ENCODE peak calls at places on chromosomes 1 and 21, in four cellular contexts. One of them, this sample, is unnamed. For H3K36me3, the result is how much of the 10 kb centered on the place peaks cover.

GRCh38 chr1:25774921-25775774 is 24.8 kb upstream of the SELENON start:
- DNase-seq in mammary epithelial cell: no peak
- DNase-seq in hepatocyte: no peak
- DNase-seq in GM23248: no peak
- DNase-seq in this sample: no peak

GRCh38 chr1:235468009-235468408 is 36.2 kb downstream of the B3GALNT2 start:
- DNase-seq in mammary epithelial cell: no peak
- DNase-seq in hepatocyte: no peak
- DNase-seq in GM23248: no peak
- DNase-seq in this sample: no peak

GRCh38 chr1:198123146-198123545 is 33.7 kb upstream of the NEK7 start:
- DNase-seq in mammary epithelial cell: no peak
- DNase-seq in hepatocyte: no peak
- DNase-seq in GM23248: peak
- DNase-seq in this sample: peak

GRCh38 chr1:210438928-210439841 is 110.5 kb downstream of the HHAT start:
- DNase-seq in mammary epithelial cell: peak
- DNase-seq in hepatocyte: no peak
- DNase-seq in GM23248: peak
- DNase-seq in this sample: peak

GRCh38 chr1:84611796-84612195 is 37.6 kb upstream of the CTBS start:
- DNase-seq in mammary epithelial cell: peak
- DNase-seq in hepatocyte: no peak
- DNase-seq in GM23248: peak
- DNase-seq in this sample: no peak

GRCh38 chr1:57132993-57133614 is 167.3 kb upstream of the C8B start:
- DNase-seq in mammary epithelial cell: no peak
- DNase-seq in hepatocyte: no peak
- DNase-seq in GM23248: peak
- DNase-seq in this sample: no peak

GRCh38 chr1:203097001-203097400 is 11.2 kb upstream of the MYOG start:
- DNase-seq in mammary epithelial cell: no peak
- DNase-seq in hepatocyte: no peak
- DNase-seq in GM23248: no peak
- DNase-seq in this sample: no peak

GRCh38 chr1:180425956-180426355 is 76.4 kb downstream of the ACBD6 start:
- DNase-seq in mammary epithelial cell: no peak
- DNase-seq in hepatocyte: no peak
- DNase-seq in GM23248: no peak
- DNase-seq in this sample: no peak

GRCh38 chr1:221256773-221257172 is 377.5 kb downstream of the HLX start:
- DNase-seq in mammary epithelial cell: no peak
- DNase-seq in hepatocyte: no peak
- DNase-seq in GM23248: no peak
- DNase-seq in this sample: no peak

GRCh38 chr1:65437616-65438015 is 17.1 kb downstream of the LEPR start:
- DNase-seq in mammary epithelial cell: no peak
- DNase-seq in hepatocyte: no peak
- DNase-seq in GM23248: no peak
- DNase-seq in this sample: no peak

GRCh38 chr1:207286747-207287528 is 34.5 kb upstream of the CD55 start:
- DNase-seq in mammary epithelial cell: no peak
- DNase-seq in hepatocyte: no peak
- DNase-seq in GM23248: peak
- DNase-seq in this sample: no peak

GRCh38 chr21:27569091-27569490 is 602.2 kb upstream of the ADAMTS5 start:
- DNase-seq in mammary epithelial cell: no peak
- DNase-seq in hepatocyte: no peak
- DNase-seq in GM23248: no peak
- DNase-seq in this sample: no peak

GRCh38 chr1:194717941-194718340 is 1531.5 kb upstream of the B3GALT2 start:
- DNase-seq in mammary epithelial cell: no peak
- DNase-seq in hepatocyte: no peak
- DNase-seq in GM23248: no peak
- DNase-seq in this sample: no peak

GRCh38 chr21:35198004-35198403 is 148.9 kb upstream of the RUNX1 start:
- DNase-seq in mammary epithelial cell: peak
- DNase-seq in hepatocyte: peak
- DNase-seq in GM23248: peak
- DNase-seq in this sample: peak

GRCh38 chr1:9798236-9799130 is 25.3 kb downstream of the CLSTN1 start:
- DNase-seq in mammary epithelial cell: peak
- DNase-seq in hepatocyte: peak
- DNase-seq in GM23248: peak
- DNase-seq in this sample: no peak

GRCh38 chr21:41366522-41367151 is 4.8 kb downstream of the MX2 start:
- DNase-seq in mammary epithelial cell: peak
- DNase-seq in hepatocyte: peak
- DNase-seq in GM23248: peak
- DNase-seq in this sample: peak

GRCh38 chr1:81799939-81800740 is 594 bp upstream of the ADGRL2 start:
- DNase-seq in mammary epithelial cell: peak
- DNase-seq in hepatocyte: peak
- DNase-seq in GM23248: peak
- DNase-seq in this sample: no peak

GRCh38 chr1:68558321-68559026 is 61.6 kb upstream of the DEPDC1 start:
- DNase-seq in mammary epithelial cell: peak
- DNase-seq in hepatocyte: no peak
- DNase-seq in GM23248: no peak
- DNase-seq in this sample: peak

GRCh38 chr1:205973377-205974232 is 29.6 kb downstream of the RAB7B start:
- DNase-seq in mammary epithelial cell: no peak
- DNase-seq in hepatocyte: no peak
- DNase-seq in GM23248: no peak
- DNase-seq in this sample: no peak

GRCh38 chr1:155254714-155255242 is 505 bp downstream of the ENTREP3 start:
- DNase-seq in mammary epithelial cell: no peak
- DNase-seq in hepatocyte: no peak
- DNase-seq in GM23248: peak
- DNase-seq in this sample: peak

GRCh38 chr1:229694053-229694693 is 68.1 kb downstream of the URB2 start:
- DNase-seq in mammary epithelial cell: no peak
- DNase-seq in hepatocyte: peak
- DNase-seq in GM23248: peak
- DNase-seq in this sample: no peak

GRCh38 chr1:27868932-27869718 is 3.2 kb upstream of the THEMIS2 start:
- DNase-seq in mammary epithelial cell: no peak
- DNase-seq in hepatocyte: no peak
- DNase-seq in GM23248: no peak
- DNase-seq in this sample: no peak

GRCh38 chr1:118826669-118827068 is 161.5 kb downstream of the TBX15 start:
- DNase-seq in mammary epithelial cell: peak
- DNase-seq in hepatocyte: no peak
- DNase-seq in GM23248: no peak
- DNase-seq in this sample: peak

GRCh38 chr1:41368801-41369200 is 7.6 kb downstream of the FOXO6 start:
- DNase-seq in mammary epithelial cell: no peak
- DNase-seq in hepatocyte: no peak
- DNase-seq in GM23248: no peak
- DNase-seq in this sample: no peak
- H3K36me3 ChIP-seq in mammary epithelial cell: under half
- H3K36me3 ChIP-seq in hepatocyte: under half
- H3K36me3 ChIP-seq in GM23248: under half
- H3K36me3 ChIP-seq in this sample: under half

DNA sequence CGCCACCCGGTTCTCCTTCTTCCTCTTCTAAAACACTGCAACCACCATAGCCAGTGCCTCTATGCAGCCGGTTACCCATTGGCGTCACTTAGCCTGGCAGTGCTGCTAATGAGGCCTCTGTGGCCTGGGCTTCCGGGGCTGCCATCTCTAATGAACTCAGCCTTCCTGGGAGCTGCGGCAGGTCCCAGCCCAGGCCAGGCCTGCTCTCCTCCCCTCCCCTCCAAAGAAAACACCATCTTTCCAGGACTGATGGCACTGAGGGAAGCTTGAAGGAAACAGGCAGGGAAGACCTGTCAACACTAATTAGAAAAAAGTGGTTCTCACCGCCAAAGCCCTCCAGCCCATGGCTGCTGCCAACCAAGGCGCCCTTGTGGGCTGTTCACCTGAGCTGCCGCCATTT is 175.1 kb downstream of the KAZN start:
- DNase-seq in mammary epithelial cell: no peak
- DNase-seq in hepatocyte: no peak
- DNase-seq in GM23248: no peak
- DNase-seq in this sample: no peak
- TF ChIP-seq EZH2 in mammary epithelial cell: no peak
- TF ChIP-seq EZH2 in hepatocyte: no peak
- TF ChIP-seq EZH2 in GM23248: no peak
- TF ChIP-seq EZH2 in this sample: no peak

GRCh38 chr21:42565886-42566523 is 52.4 kb downstream of the SLC37A1 start:
- DNase-seq in mammary epithelial cell: no peak
- DNase-seq in hepatocyte: no peak
- DNase-seq in GM23248: no peak
- DNase-seq in this sample: no peak
- H3K36me3 ChIP-seq in mammary epithelial cell: under half
- H3K36me3 ChIP-seq in hepatocyte: under half
- H3K36me3 ChIP-seq in GM23248: under half
- H3K36me3 ChIP-seq in this sample: under half

DNA sequence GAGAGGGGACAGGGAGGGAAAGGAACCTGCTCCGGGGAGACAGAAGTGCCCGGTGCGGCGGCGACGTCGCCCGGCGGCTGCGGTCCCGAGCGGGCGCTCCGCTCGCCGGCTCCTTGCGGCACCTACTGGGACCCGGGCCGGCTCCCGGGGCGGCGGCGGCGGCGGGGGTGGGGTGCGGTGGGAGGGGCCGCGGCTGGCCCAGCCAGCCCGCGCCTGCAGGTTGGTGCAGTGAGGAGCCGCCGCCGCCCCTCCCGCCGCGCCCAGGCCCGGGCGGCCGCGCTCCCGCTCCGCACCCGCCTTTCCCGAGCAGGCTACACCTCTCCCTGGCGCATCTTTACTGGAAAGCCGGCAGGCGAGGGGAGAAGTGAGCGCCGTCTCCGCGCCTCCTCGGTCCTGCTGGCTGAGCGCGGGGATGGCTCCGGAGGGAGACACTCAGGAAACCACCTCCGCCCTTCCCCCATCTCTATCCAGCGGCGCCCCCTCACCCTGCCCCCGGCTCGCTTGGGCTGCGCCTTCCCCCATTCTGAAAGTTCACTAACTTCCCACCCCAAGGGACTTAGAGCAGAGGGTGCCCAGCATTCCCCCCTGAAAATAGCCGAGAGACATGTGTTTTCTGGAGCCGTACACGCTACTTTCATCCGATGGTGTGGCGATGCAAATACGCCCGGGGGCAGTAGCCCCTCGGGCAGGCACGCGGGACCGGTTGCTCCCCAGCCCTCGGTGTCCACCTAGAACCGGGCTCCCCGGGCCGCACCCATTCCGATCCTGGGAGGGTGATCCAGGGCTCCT is at the start of gene PLD5:
- DNase-seq in mammary epithelial cell: peak
- DNase-seq in hepatocyte: peak
- DNase-seq in GM23248: peak
- DNase-seq in this sample: no peak
- TF ChIP-seq EZH2 in mammary epithelial cell: no peak
- TF ChIP-seq EZH2 in hepatocyte: peak
- TF ChIP-seq EZH2 in GM23248: peak
- TF ChIP-seq EZH2 in this sample: peak

DNA sequence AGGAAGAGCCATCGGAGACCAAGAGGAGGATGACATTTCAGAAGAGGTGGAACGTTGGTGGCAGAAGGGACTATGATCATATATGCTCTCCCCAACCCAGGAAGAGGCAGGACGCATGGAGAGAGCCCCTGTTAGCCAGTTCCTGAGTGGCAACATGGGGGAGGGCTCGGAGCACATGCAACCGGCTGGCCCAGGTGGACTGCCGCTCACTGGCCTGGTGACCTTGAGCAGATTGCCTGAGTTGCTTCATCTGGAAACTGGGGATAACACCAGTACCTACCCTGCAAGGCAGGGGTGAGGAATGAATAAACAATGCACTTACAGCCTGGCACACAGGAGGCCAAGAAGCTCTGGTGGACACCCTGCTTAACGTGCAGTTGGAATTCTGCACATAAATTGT is 29.0 kb downstream of the SYT6 start:
- DNase-seq in mammary epithelial cell: no peak
- DNase-seq in hepatocyte: no peak
- DNase-seq in GM23248: no peak
- DNase-seq in this sample: no peak
- H3K36me3 ChIP-seq in mammary epithelial cell: under half
- H3K36me3 ChIP-seq in hepatocyte: under half
- H3K36me3 ChIP-seq in GM23248: under half
- H3K36me3 ChIP-seq in this sample: under half

GRCh38 chr1:90728656-90729257 is 11.7 kb upstream of the BARHL2 start:
- DNase-seq in mammary epithelial cell: no peak
- DNase-seq in hepatocyte: no peak
- DNase-seq in GM23248: no peak
- DNase-seq in this sample: no peak
- TF ChIP-seq EZH2 in mammary epithelial cell: peak
- TF ChIP-seq EZH2 in hepatocyte: peak
- TF ChIP-seq EZH2 in GM23248: peak
- TF ChIP-seq EZH2 in this sample: no peak

GRCh38 chr1:2392686-2393085 is 1.0 kb downstream of the RER1 start:
- DNase-seq in mammary epithelial cell: no peak
- DNase-seq in hepatocyte: no peak
- DNase-seq in GM23248: peak
- DNase-seq in this sample: no peak
- H3K36me3 ChIP-seq in mammary epithelial cell: under half
- H3K36me3 ChIP-seq in hepatocyte: under half
- H3K36me3 ChIP-seq in GM23248: under half
- H3K36me3 ChIP-seq in this sample: under half